ENCODE peak calls at places on chromosomes 11 and 22, in eight cellular contexts. One of them, this sample, is unnamed.

GRCh38 chr22:47129902-47130301 is 367.5 kb downstream of the TBC1D22A start:
- DNase-seq in fibroblast of villous mesenchyme: no peak
- DNase-seq in fibroblast of lung: no peak
- DNase-seq in uterus: no peak
- DNase-seq in PC-3: peak
- DNase-seq in astrocyte of the spinal cord: no peak
- DNase-seq in AG04449: no peak
- DNase-seq in Panc1: no peak
- DNase-seq in this sample: peak

GRCh38 chr11:46350695-46351094 is 3.4 kb downstream of the DGKZ start:
- DNase-seq in fibroblast of villous mesenchyme: no peak
- DNase-seq in fibroblast of lung: no peak
- DNase-seq in uterus: no peak
- DNase-seq in PC-3: no peak
- DNase-seq in astrocyte of the spinal cord: no peak
- DNase-seq in AG04449: no peak
- DNase-seq in Panc1: no peak
- DNase-seq in this sample: no peak

GRCh38 chr11:9689721-9690120 is 25.8 kb downstream of the SWAP70 start:
- DNase-seq in fibroblast of villous mesenchyme: no peak
- DNase-seq in fibroblast of lung: no peak
- DNase-seq in uterus: no peak
- DNase-seq in PC-3: no peak
- DNase-seq in astrocyte of the spinal cord: no peak
- DNase-seq in AG04449: no peak
- DNase-seq in Panc1: no peak
- DNase-seq in this sample: no peak

GRCh38 chr22:38841211-38841610 is 2.6 kb downstream of the NPTXR start:
- DNase-seq in fibroblast of villous mesenchyme: no peak
- DNase-seq in fibroblast of lung: no peak
- DNase-seq in uterus: no peak
- DNase-seq in PC-3: no peak
- DNase-seq in astrocyte of the spinal cord: no peak
- DNase-seq in AG04449: no peak
- DNase-seq in Panc1: no peak
- DNase-seq in this sample: no peak

GRCh38 chr11:64237484-64237951 is 3.1 kb downstream of the VEGFB start:
- DNase-seq in fibroblast of villous mesenchyme: no peak
- DNase-seq in fibroblast of lung: no peak
- DNase-seq in uterus: peak
- DNase-seq in PC-3: peak
- DNase-seq in astrocyte of the spinal cord: no peak
- DNase-seq in AG04449: no peak
- DNase-seq in Panc1: no peak
- DNase-seq in this sample: peak

GRCh38 chr11:63536669-63537292 is at the start of gene PLAAT4:
- DNase-seq in fibroblast of villous mesenchyme: peak
- DNase-seq in fibroblast of lung: peak
- DNase-seq in uterus: peak
- DNase-seq in PC-3: peak
- DNase-seq in astrocyte of the spinal cord: peak
- DNase-seq in AG04449: no peak
- DNase-seq in Panc1: no peak
- DNase-seq in this sample: no peak

GRCh38 chr22:46672731-46673130 is 52.5 kb downstream of the GRAMD4 start:
- DNase-seq in fibroblast of villous mesenchyme: no peak
- DNase-seq in fibroblast of lung: no peak
- DNase-seq in uterus: no peak
- DNase-seq in PC-3: no peak
- DNase-seq in astrocyte of the spinal cord: no peak
- DNase-seq in AG04449: no peak
- DNase-seq in Panc1: no peak
- DNase-seq in this sample: no peak

GRCh38 chr11:61297741-61298140 is 2.6 kb upstream of the VWCE start:
- DNase-seq in fibroblast of villous mesenchyme: peak
- DNase-seq in fibroblast of lung: peak
- DNase-seq in uterus: peak
- DNase-seq in PC-3: peak
- DNase-seq in astrocyte of the spinal cord: peak
- DNase-seq in AG04449: peak
- DNase-seq in Panc1: no peak
- DNase-seq in this sample: peak

GRCh38 chr11:86800076-86800955 is at the start of gene PRSS23:
- DNase-seq in fibroblast of villous mesenchyme: peak
- DNase-seq in fibroblast of lung: peak
- DNase-seq in uterus: peak
- DNase-seq in PC-3: peak
- DNase-seq in astrocyte of the spinal cord: peak
- DNase-seq in AG04449: no peak
- DNase-seq in Panc1: no peak
- DNase-seq in this sample: peak

GRCh38 chr22:50297510-50298265 is 9.8 kb downstream of the PLXNB2 start:
- DNase-seq in fibroblast of villous mesenchyme: no peak
- DNase-seq in fibroblast of lung: no peak
- DNase-seq in uterus: no peak
- DNase-seq in PC-3: no peak
- DNase-seq in astrocyte of the spinal cord: no peak
- DNase-seq in AG04449: no peak
- DNase-seq in Panc1: no peak
- DNase-seq in this sample: no peak
- H3K4me3 ChIP-seq in fibroblast of villous mesenchyme: no peak
- H3K4me3 ChIP-seq in fibroblast of lung: no peak
- H3K4me3 ChIP-seq in uterus: no peak
- H3K4me3 ChIP-seq in PC-3: no peak
- H3K4me3 ChIP-seq in astrocyte of the spinal cord: no peak
- H3K4me3 ChIP-seq in AG04449: no peak
- H3K4me3 ChIP-seq in Panc1: no peak
- H3K4me3 ChIP-seq in this sample: no peak

GRCh38 chr11:65779669-65779918 is 1.2 kb downstream of the AP5B1 start:
- DNase-seq in fibroblast of villous mesenchyme: no peak
- DNase-seq in fibroblast of lung: no peak
- DNase-seq in uterus: no peak
- DNase-seq in PC-3: no peak
- DNase-seq in astrocyte of the spinal cord: no peak
- DNase-seq in AG04449: no peak
- DNase-seq in Panc1: no peak
- DNase-seq in this sample: no peak

GRCh38 chr11:65777241-65777640 is 3.5 kb downstream of the AP5B1 start:
- DNase-seq in fibroblast of villous mesenchyme: no peak
- DNase-seq in fibroblast of lung: no peak
- DNase-seq in uterus: no peak
- DNase-seq in PC-3: no peak
- DNase-seq in astrocyte of the spinal cord: no peak
- DNase-seq in AG04449: no peak
- DNase-seq in Panc1: no peak
- DNase-seq in this sample: peak

GRCh38 chr11:65777821-65778361 is 2.9 kb downstream of the AP5B1 start:
- DNase-seq in fibroblast of villous mesenchyme: no peak
- DNase-seq in fibroblast of lung: no peak
- DNase-seq in uterus: peak
- DNase-seq in PC-3: no peak
- DNase-seq in astrocyte of the spinal cord: no peak
- DNase-seq in AG04449: no peak
- DNase-seq in Panc1: no peak
- DNase-seq in this sample: peak

GRCh38 chr11:65778901-65779668 is 1.7 kb downstream of the AP5B1 start:
- DNase-seq in fibroblast of villous mesenchyme: no peak
- DNase-seq in fibroblast of lung: no peak
- DNase-seq in uterus: no peak
- DNase-seq in PC-3: no peak
- DNase-seq in astrocyte of the spinal cord: no peak
- DNase-seq in AG04449: no peak
- DNase-seq in Panc1: no peak
- DNase-seq in this sample: no peak

DNA sequence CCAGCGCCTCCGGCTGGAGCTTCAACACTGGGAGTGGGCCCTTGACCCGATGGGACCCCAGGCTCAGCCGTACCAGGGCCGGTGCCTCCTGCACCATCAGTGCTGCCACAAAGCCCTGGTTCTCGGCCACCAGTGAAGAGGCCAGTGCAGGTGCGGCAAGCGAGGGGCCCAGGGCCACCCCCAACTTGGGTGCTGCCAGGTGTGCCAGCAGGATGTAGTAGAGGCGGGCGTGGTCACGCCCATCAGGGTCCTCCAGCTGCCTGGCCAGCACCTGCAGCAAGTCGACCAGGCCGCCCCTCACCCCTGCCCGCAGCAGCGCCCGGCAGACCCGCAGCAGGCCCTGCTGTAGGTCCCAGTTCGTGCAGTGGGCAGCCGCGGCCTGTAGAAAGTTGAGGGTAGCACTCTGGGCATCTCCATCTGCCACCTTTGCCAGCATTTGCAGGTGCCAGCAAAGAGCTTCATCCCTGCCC is 2.3 kb downstream of the AP5B1 start:
- DNase-seq in fibroblast of villous mesenchyme: no peak
- DNase-seq in fibroblast of lung: no peak
- DNase-seq in uterus: peak
- DNase-seq in PC-3: no peak
- DNase-seq in astrocyte of the spinal cord: no peak
- DNase-seq in AG04449: no peak
- DNase-seq in Panc1: no peak
- DNase-seq in this sample: no peak
- H3K4me3 ChIP-seq in fibroblast of villous mesenchyme: no peak
- H3K4me3 ChIP-seq in fibroblast of lung: no peak
- H3K4me3 ChIP-seq in uterus: no peak
- H3K4me3 ChIP-seq in PC-3: peak
- H3K4me3 ChIP-seq in astrocyte of the spinal cord: no peak
- H3K4me3 ChIP-seq in AG04449: no peak
- H3K4me3 ChIP-seq in Panc1: no peak
- H3K4me3 ChIP-seq in this sample: peak

GRCh38 chr11:12886508-12886907 is 122.6 kb upstream of the RASSF10 start:
- DNase-seq in fibroblast of villous mesenchyme: no peak
- DNase-seq in fibroblast of lung: no peak
- DNase-seq in uterus: no peak
- DNase-seq in PC-3: no peak
- DNase-seq in astrocyte of the spinal cord: no peak
- DNase-seq in AG04449: no peak
- DNase-seq in Panc1: no peak
- DNase-seq in this sample: no peak

GRCh38 chr11:12889243-12889642 is 119.9 kb upstream of the RASSF10 start:
- DNase-seq in fibroblast of villous mesenchyme: peak
- DNase-seq in fibroblast of lung: peak
- DNase-seq in uterus: peak
- DNase-seq in PC-3: no peak
- DNase-seq in astrocyte of the spinal cord: peak
- DNase-seq in AG04449: peak
- DNase-seq in Panc1: no peak
- DNase-seq in this sample: no peak

GRCh38 chr11:12890476-12890875 is 118.6 kb upstream of the RASSF10 start:
- DNase-seq in fibroblast of villous mesenchyme: no peak
- DNase-seq in fibroblast of lung: no peak
- DNase-seq in uterus: no peak
- DNase-seq in PC-3: no peak
- DNase-seq in astrocyte of the spinal cord: no peak
- DNase-seq in AG04449: no peak
- DNase-seq in Panc1: no peak
- DNase-seq in this sample: no peak

GRCh38 chr11:12885717-12886226 is 123.3 kb upstream of the RASSF10 start:
- DNase-seq in fibroblast of villous mesenchyme: no peak
- DNase-seq in fibroblast of lung: no peak
- DNase-seq in uterus: no peak
- DNase-seq in PC-3: no peak
- DNase-seq in astrocyte of the spinal cord: no peak
- DNase-seq in AG04449: no peak
- DNase-seq in Panc1: no peak
- DNase-seq in this sample: no peak

GRCh38 chr11:12888525-12889158 is 120.5 kb upstream of the RASSF10 start:
- DNase-seq in fibroblast of villous mesenchyme: peak
- DNase-seq in fibroblast of lung: peak
- DNase-seq in uterus: peak
- DNase-seq in PC-3: peak
- DNase-seq in astrocyte of the spinal cord: peak
- DNase-seq in AG04449: peak
- DNase-seq in Panc1: peak
- DNase-seq in this sample: peak
- H3K4me3 ChIP-seq in fibroblast of villous mesenchyme: no peak
- H3K4me3 ChIP-seq in fibroblast of lung: no peak
- H3K4me3 ChIP-seq in uterus: no peak
- H3K4me3 ChIP-seq in PC-3: no peak
- H3K4me3 ChIP-seq in astrocyte of the spinal cord: no peak
- H3K4me3 ChIP-seq in AG04449: no peak
- H3K4me3 ChIP-seq in Panc1: no peak
- H3K4me3 ChIP-seq in this sample: no peak

GRCh38 chr11:76672431-76673163 is 2.0 kb upstream of the LRRC32 start:
- DNase-seq in fibroblast of villous mesenchyme: no peak
- DNase-seq in fibroblast of lung: no peak
- DNase-seq in uterus: no peak
- DNase-seq in PC-3: no peak
- DNase-seq in astrocyte of the spinal cord: no peak
- DNase-seq in AG04449: no peak
- DNase-seq in Panc1: no peak
- DNase-seq in this sample: no peak

GRCh38 chr11:76671236-76671590 is 666 bp upstream of the LRRC32 start:
- DNase-seq in fibroblast of villous mesenchyme: no peak
- DNase-seq in fibroblast of lung: no peak
- DNase-seq in uterus: no peak
- DNase-seq in PC-3: no peak
- DNase-seq in astrocyte of the spinal cord: no peak
- DNase-seq in AG04449: no peak
- DNase-seq in Panc1: no peak
- DNase-seq in this sample: no peak

GRCh38 chr11:76671626-76672309 is 1.2 kb upstream of the LRRC32 start:
- DNase-seq in fibroblast of villous mesenchyme: no peak
- DNase-seq in fibroblast of lung: no peak
- DNase-seq in uterus: no peak
- DNase-seq in PC-3: no peak
- DNase-seq in astrocyte of the spinal cord: no peak
- DNase-seq in AG04449: no peak
- DNase-seq in Panc1: no peak
- DNase-seq in this sample: no peak

GRCh38 chr11:76669901-76670474 is 559 bp downstream of the LRRC32 start:
- DNase-seq in fibroblast of villous mesenchyme: peak
- DNase-seq in fibroblast of lung: peak
- DNase-seq in uterus: peak
- DNase-seq in PC-3: no peak
- DNase-seq in astrocyte of the spinal cord: peak
- DNase-seq in AG04449: peak
- DNase-seq in Panc1: no peak
- DNase-seq in this sample: peak

DNA sequence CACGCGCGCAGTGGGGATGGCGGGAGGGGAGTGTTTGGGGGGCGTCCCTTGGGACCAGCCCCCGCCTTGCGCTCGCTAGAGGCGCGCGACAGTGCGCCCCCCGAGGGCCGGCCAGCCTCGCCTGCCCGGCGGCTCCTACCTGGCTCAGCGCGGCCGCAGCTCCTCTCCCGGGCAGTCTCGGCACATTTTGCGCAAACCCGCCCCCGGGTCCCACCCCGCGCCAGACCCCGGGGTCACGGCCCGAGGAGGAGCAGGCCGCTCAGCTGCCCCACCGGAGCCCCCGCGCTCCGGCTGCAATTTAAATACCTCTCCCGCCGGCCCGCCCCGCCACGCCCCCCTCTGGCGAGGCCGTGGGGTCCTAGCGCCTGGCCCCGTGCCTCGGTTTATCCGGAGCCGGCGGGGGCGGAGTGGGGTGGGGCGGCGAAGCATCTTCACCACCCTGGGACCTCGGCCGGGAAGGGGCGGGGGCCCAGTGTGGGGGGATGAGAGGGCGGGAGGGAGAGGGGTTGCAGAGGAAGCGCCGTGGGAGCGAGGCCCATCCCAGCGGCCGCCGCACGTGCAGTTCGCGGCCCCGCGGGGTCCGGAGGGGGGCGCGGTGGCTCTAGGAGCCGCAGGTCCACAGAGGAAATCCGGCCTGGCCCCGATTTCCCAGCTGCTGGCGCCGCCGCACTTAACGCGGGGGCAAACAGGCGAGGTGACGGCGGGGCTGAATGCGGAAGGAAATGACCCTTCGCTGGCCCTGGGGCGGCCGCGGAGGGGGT is at the start of gene LRRC32:
- DNase-seq in fibroblast of villous mesenchyme: no peak
- DNase-seq in fibroblast of lung: no peak
- DNase-seq in uterus: peak
- DNase-seq in PC-3: no peak
- DNase-seq in astrocyte of the spinal cord: no peak
- DNase-seq in AG04449: no peak
- DNase-seq in Panc1: no peak
- DNase-seq in this sample: peak
- H3K4me3 ChIP-seq in fibroblast of villous mesenchyme: peak
- H3K4me3 ChIP-seq in fibroblast of lung: peak
- H3K4me3 ChIP-seq in uterus: peak
- H3K4me3 ChIP-seq in PC-3: no peak
- H3K4me3 ChIP-seq in astrocyte of the spinal cord: peak
- H3K4me3 ChIP-seq in AG04449: peak
- H3K4me3 ChIP-seq in Panc1: peak
- H3K4me3 ChIP-seq in this sample: peak